ENCODE peak calls at places on chromosomes 4 and X, in eight cellular contexts. One of them, this sample, is unnamed.

GRCh38 chr4:36990108-36990872 is 254.3 kb upstream of the NWD2 start:
- DNase-seq in epithelial cell of proximal tubule: no peak
- DNase-seq in tibial artery: no peak
- DNase-seq in GM10248: no peak
- DNase-seq in cardiac muscle cell: no peak
- DNase-seq in choroid plexus epithelial cell: no peak
- DNase-seq in bronchial epithelial cell: no peak
- DNase-seq in osteocyte: no peak
- DNase-seq in this sample: no peak

GRCh38 chr4:110195561-110196205 is 2.7 kb downstream of the ELOVL6 start:
- DNase-seq in epithelial cell of proximal tubule: no peak
- DNase-seq in osteocyte: no peak
- DNase-seq in GM10248: peak; percentile 21
- DNase-seq in tibial artery: no peak
- DNase-seq in bronchial epithelial cell: peak; percentile 85
- DNase-seq in choroid plexus epithelial cell: peak; percentile 29
- DNase-seq in cardiac muscle cell: no peak
- DNase-seq in this sample: no peak

GRCh38 chr4:1082215-1083182 is 30.9 kb downstream of the RNF212 start:
- DNase-seq in epithelial cell of proximal tubule: peak; percentile 87
- DNase-seq in GM10248: no peak
- DNase-seq in bronchial epithelial cell: peak; percentile 98
- DNase-seq in cardiac muscle cell: peak; percentile 82
- DNase-seq in tibial artery: peak; percentile 72
- DNase-seq in osteocyte: no peak
- DNase-seq in choroid plexus epithelial cell: peak; percentile 69
- DNase-seq in this sample: no peak

GRCh38 chr4:167233523-167234387 is 539 bp downstream of the SPOCK3 start:
- DNase-seq in bronchial epithelial cell: peak; percentile 34
- DNase-seq in epithelial cell of proximal tubule: no peak
- DNase-seq in GM10248: peak; percentile 23
- DNase-seq in choroid plexus epithelial cell: peak; percentile 1
- DNase-seq in cardiac muscle cell: peak; percentile 8
- DNase-seq in osteocyte: no peak
- DNase-seq in tibial artery: no peak
- DNase-seq in this sample: no peak

GRCh38 chr4:19657856-19658255 is 593.8 kb upstream of the SLIT2 start:
- DNase-seq in bronchial epithelial cell: no peak
- DNase-seq in tibial artery: no peak
- DNase-seq in GM10248: no peak
- DNase-seq in cardiac muscle cell: peak; percentile 45
- DNase-seq in choroid plexus epithelial cell: no peak
- DNase-seq in osteocyte: no peak
- DNase-seq in epithelial cell of proximal tubule: no peak
- DNase-seq in this sample: no peak

GRCh38 chr4:138658518-138658917 is 357.1 kb upstream of the NOCT start:
- DNase-seq in tibial artery: no peak
- DNase-seq in epithelial cell of proximal tubule: no peak
- DNase-seq in cardiac muscle cell: no peak
- DNase-seq in osteocyte: no peak
- DNase-seq in GM10248: no peak
- DNase-seq in bronchial epithelial cell: no peak
- DNase-seq in choroid plexus epithelial cell: no peak
- DNase-seq in this sample: no peak

GRCh38 chr4:156038772-156039171 is 85.1 kb upstream of the CTSO start:
- DNase-seq in tibial artery: no peak
- DNase-seq in GM10248: no peak
- DNase-seq in bronchial epithelial cell: no peak
- DNase-seq in epithelial cell of proximal tubule: no peak
- DNase-seq in osteocyte: no peak
- DNase-seq in choroid plexus epithelial cell: no peak
- DNase-seq in cardiac muscle cell: no peak
- DNase-seq in this sample: no peak

GRCh38 chr4:153790962-153791551 is 2.2 kb upstream of the SFRP2 start:
- DNase-seq in epithelial cell of proximal tubule: no peak
- DNase-seq in osteocyte: no peak
- DNase-seq in bronchial epithelial cell: no peak
- DNase-seq in choroid plexus epithelial cell: peak; percentile 13
- DNase-seq in GM10248: peak; percentile 39
- DNase-seq in tibial artery: peak; percentile 55
- DNase-seq in cardiac muscle cell: peak; percentile 24
- DNase-seq in this sample: no peak

GRCh38 chrX:9681422-9681821 is 84.2 kb downstream of the GPR143 start:
- DNase-seq in choroid plexus epithelial cell: peak; percentile 76
- DNase-seq in cardiac muscle cell: peak; percentile 42
- DNase-seq in osteocyte: no peak
- DNase-seq in bronchial epithelial cell: peak; percentile 32
- DNase-seq in tibial artery: no peak
- DNase-seq in GM10248: no peak
- DNase-seq in epithelial cell of proximal tubule: peak; percentile 77
- DNase-seq in this sample: no peak

GRCh38 chr4:110629214-110629754 is 6.4 kb upstream of the PITX2 start:
- DNase-seq in bronchial epithelial cell: no peak
- DNase-seq in cardiac muscle cell: no peak
- DNase-seq in choroid plexus epithelial cell: no peak
- DNase-seq in epithelial cell of proximal tubule: no peak
- DNase-seq in tibial artery: no peak
- DNase-seq in osteocyte: no peak
- DNase-seq in GM10248: no peak
- DNase-seq in this sample: no peak

GRCh38 chr4:121272526-121272925 is 108.3 kb downstream of the QRFPR start:
- DNase-seq in GM10248: no peak
- DNase-seq in tibial artery: no peak
- DNase-seq in cardiac muscle cell: peak; percentile 68
- DNase-seq in choroid plexus epithelial cell: peak; percentile 84
- DNase-seq in bronchial epithelial cell: peak; percentile 95
- DNase-seq in epithelial cell of proximal tubule: no peak
- DNase-seq in osteocyte: no peak
- DNase-seq in this sample: no peak

GRCh38 chr4:76689079-76689817 is 208.7 kb downstream of the SOWAHB start:
- DNase-seq in choroid plexus epithelial cell: peak; percentile 20
- DNase-seq in tibial artery: peak; percentile 34
- DNase-seq in epithelial cell of proximal tubule: no peak
- DNase-seq in GM10248: peak; percentile 42
- DNase-seq in cardiac muscle cell: peak; percentile 48
- DNase-seq in osteocyte: no peak
- DNase-seq in bronchial epithelial cell: peak; percentile 57
- DNase-seq in this sample: no peak

GRCh38 chr4:6989331-6989923 is 53.7 kb upstream of the TADA2B start:
- DNase-seq in osteocyte: peak; percentile 77
- DNase-seq in bronchial epithelial cell: no peak
- DNase-seq in GM10248: no peak
- DNase-seq in cardiac muscle cell: no peak
- DNase-seq in epithelial cell of proximal tubule: no peak
- DNase-seq in tibial artery: no peak
- DNase-seq in choroid plexus epithelial cell: no peak
- DNase-seq in this sample: no peak

GRCh38 chrX:104122829-104123228 is 10.5 kb downstream of the ZCCHC18 start:
- DNase-seq in cardiac muscle cell: no peak
- DNase-seq in tibial artery: no peak
- DNase-seq in choroid plexus epithelial cell: no peak
- DNase-seq in epithelial cell of proximal tubule: no peak
- DNase-seq in GM10248: no peak
- DNase-seq in osteocyte: no peak
- DNase-seq in bronchial epithelial cell: no peak
- DNase-seq in this sample: no peak

GRCh38 chrX:136797787-136798186 is 17.1 kb upstream of the ARHGEF6 start:
- DNase-seq in choroid plexus epithelial cell: no peak
- DNase-seq in tibial artery: no peak
- DNase-seq in osteocyte: no peak
- DNase-seq in epithelial cell of proximal tubule: no peak
- DNase-seq in GM10248: no peak
- DNase-seq in bronchial epithelial cell: no peak
- DNase-seq in cardiac muscle cell: no peak
- DNase-seq in this sample: no peak

GRCh38 chr4:26074672-26075071 is 160.7 kb downstream of the SMIM20 start:
- DNase-seq in GM10248: peak; percentile 79
- DNase-seq in cardiac muscle cell: no peak
- DNase-seq in choroid plexus epithelial cell: no peak
- DNase-seq in bronchial epithelial cell: no peak
- DNase-seq in osteocyte: no peak
- DNase-seq in tibial artery: no peak
- DNase-seq in epithelial cell of proximal tubule: no peak
- DNase-seq in this sample: no peak

GRCh38 chrX:120224388-120224787 is 26.2 kb upstream of the ZBTB33 start:
- DNase-seq in epithelial cell of proximal tubule: no peak
- DNase-seq in choroid plexus epithelial cell: no peak
- DNase-seq in tibial artery: no peak
- DNase-seq in cardiac muscle cell: no peak
- DNase-seq in bronchial epithelial cell: no peak
- DNase-seq in GM10248: no peak
- DNase-seq in osteocyte: no peak
- DNase-seq in this sample: no peak

GRCh38 chr4:12924253-12924652 is 559.9 kb downstream of the RAB28 start:
- DNase-seq in tibial artery: no peak
- DNase-seq in bronchial epithelial cell: no peak
- DNase-seq in cardiac muscle cell: no peak
- DNase-seq in osteocyte: no peak
- DNase-seq in GM10248: no peak
- DNase-seq in choroid plexus epithelial cell: no peak
- DNase-seq in epithelial cell of proximal tubule: no peak
- DNase-seq in this sample: no peak

GRCh38 chr4:17781072-17781830 is at the start of gene FAM184B:
- DNase-seq in choroid plexus epithelial cell: no peak
- DNase-seq in cardiac muscle cell: peak; percentile 15
- DNase-seq in epithelial cell of proximal tubule: no peak
- DNase-seq in osteocyte: no peak
- DNase-seq in tibial artery: no peak
- DNase-seq in bronchial epithelial cell: no peak
- DNase-seq in GM10248: no peak
- DNase-seq in this sample: no peak

DNA sequence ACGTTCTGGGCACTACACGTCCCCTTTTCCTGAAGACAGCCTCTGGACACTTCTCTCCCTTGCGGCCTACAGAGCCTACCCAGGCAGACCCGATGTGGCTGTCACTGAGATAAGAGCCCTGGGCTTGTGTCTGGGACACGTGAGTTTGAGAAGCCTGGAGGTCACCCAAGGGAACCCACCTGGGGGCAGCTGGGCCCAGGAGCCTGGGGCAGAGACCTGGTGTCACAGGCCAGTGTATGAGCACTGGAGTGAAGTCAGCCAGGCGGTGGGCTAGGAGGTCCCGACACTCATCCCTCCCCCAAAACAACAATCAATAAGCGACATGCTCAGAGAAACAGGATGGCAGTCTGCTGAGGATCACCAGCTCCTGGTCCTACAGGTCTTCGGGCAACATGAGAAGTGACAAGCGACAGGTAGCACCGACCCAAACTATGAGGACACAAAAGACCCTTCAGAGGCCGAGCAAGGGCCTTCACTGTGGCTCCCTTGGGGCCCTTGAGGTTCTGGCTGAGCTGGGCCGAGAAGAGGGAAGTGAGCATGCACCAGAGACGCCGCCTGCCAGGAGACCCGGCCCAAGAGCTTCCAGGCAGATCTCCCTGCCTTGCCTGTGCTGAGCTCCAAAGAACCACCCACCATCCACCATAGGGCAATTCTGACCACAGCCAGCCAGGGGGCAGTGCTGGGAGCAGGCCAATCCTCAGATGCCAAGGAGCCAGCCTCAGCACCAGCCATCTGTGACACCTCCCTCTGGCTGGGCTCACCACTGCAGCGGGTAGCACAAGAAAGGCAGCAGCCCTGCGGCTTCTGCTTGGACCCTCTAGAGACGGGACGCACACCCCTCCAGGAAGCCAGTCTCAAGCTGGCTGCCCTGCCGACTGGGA is 11.0 kb upstream of the DUSP9 start:
- DNase-seq in GM10248: peak; percentile 26
- DNase-seq in bronchial epithelial cell: peak; percentile 28
- DNase-seq in cardiac muscle cell: no peak
- DNase-seq in choroid plexus epithelial cell: peak; percentile 16
- DNase-seq in tibial artery: no peak
- DNase-seq in osteocyte: no peak
- DNase-seq in epithelial cell of proximal tubule: no peak
- DNase-seq in this sample: no peak
- TF ChIP-seq CTCF in GM10248: peak; percentile 28
- TF ChIP-seq CTCF in bronchial epithelial cell: peak; percentile 49
- TF ChIP-seq CTCF in cardiac muscle cell: peak; percentile 37
- TF ChIP-seq CTCF in choroid plexus epithelial cell: peak; percentile 49
- TF ChIP-seq CTCF in tibial artery: no peak
- TF ChIP-seq CTCF in osteocyte: peak; percentile 47
- TF ChIP-seq CTCF in epithelial cell of proximal tubule: peak; percentile 67
- TF ChIP-seq CTCF in this sample: no peak

DNA sequence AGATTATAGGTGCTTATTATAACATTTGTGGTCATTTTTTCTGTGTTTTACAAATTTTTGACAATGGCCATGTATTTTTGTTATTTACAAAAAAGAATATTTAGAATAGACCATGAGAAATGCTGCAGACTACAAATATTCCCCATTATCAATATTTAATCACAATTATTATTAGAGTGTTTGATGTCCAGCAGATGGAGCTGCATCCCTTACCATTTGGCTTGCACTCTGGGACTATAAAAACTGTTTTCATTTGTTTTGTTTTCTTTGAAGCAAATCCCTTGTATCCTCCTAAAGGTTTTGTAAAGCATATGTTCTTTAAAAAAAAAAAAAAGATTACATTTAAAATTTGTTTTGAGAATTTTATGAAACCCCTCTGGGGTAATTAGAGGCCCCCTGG is 85.6 kb upstream of the CXorf66 start:
- DNase-seq in GM10248: no peak
- DNase-seq in bronchial epithelial cell: no peak
- DNase-seq in choroid plexus epithelial cell: peak; percentile 30
- DNase-seq in epithelial cell of proximal tubule: no peak
- DNase-seq in cardiac muscle cell: peak; percentile 8
- DNase-seq in osteocyte: no peak
- DNase-seq in tibial artery: no peak
- DNase-seq in this sample: no peak
- TF ChIP-seq CTCF in GM10248: peak; percentile 20
- TF ChIP-seq CTCF in bronchial epithelial cell: peak; percentile 34
- TF ChIP-seq CTCF in choroid plexus epithelial cell: peak; percentile 51
- TF ChIP-seq CTCF in epithelial cell of proximal tubule: peak; percentile 48
- TF ChIP-seq CTCF in cardiac muscle cell: peak; percentile 24
- TF ChIP-seq CTCF in osteocyte: peak; percentile 47
- TF ChIP-seq CTCF in tibial artery: no peak
- TF ChIP-seq CTCF in this sample: no peak

GRCh38 chr4:45453258-45453841 is 670.5 kb downstream of the GABRG1 start:
- DNase-seq in bronchial epithelial cell: peak; percentile 25
- DNase-seq in cardiac muscle cell: peak; percentile 37
- DNase-seq in osteocyte: no peak
- DNase-seq in GM10248: peak; percentile 22
- DNase-seq in choroid plexus epithelial cell: peak; percentile 39
- DNase-seq in epithelial cell of proximal tubule: peak; percentile 6
- DNase-seq in tibial artery: no peak
- DNase-seq in this sample: no peak
- TF ChIP-seq CTCF in bronchial epithelial cell: peak; percentile 39
- TF ChIP-seq CTCF in cardiac muscle cell: peak; percentile 57
- TF ChIP-seq CTCF in osteocyte: peak; percentile 37
- TF ChIP-seq CTCF in GM10248: peak; percentile 42
- TF ChIP-seq CTCF in choroid plexus epithelial cell: peak; percentile 42
- TF ChIP-seq CTCF in epithelial cell of proximal tubule: peak; percentile 80
- TF ChIP-seq CTCF in tibial artery: no peak
- TF ChIP-seq CTCF in this sample: no peak

DNA sequence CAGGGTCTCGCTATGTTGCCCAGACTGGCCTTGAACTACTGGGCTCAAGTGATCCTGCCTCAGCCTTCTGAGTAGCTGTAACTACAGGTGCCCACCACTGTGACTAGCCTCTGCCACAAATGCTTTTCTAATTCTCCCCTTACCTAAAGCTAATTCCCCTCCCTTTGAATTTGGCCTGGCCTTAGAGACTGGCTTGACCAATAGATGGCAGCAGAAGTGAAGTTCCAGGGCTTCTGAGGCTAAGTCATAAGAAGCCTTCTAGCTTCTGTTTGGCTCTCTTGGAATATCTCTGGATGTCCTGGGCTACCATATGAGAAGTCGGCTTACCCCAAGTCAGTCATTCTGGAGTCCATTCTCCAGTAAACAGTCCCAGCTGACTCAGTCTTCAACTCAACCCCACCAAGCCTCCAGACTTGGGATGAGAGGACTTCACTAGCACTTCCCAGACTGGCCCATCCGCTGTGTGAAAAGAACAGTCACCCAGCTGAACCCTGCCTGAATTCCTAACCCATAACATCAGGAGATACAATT is 61.0 kb downstream of the HPRT1 start:
- DNase-seq in osteocyte: no peak
- DNase-seq in choroid plexus epithelial cell: peak; percentile 81
- DNase-seq in epithelial cell of proximal tubule: no peak
- DNase-seq in GM10248: peak; percentile 42
- DNase-seq in bronchial epithelial cell: peak; percentile 54
- DNase-seq in tibial artery: no peak
- DNase-seq in cardiac muscle cell: peak; percentile 80
- DNase-seq in this sample: no peak
- TF ChIP-seq CTCF in osteocyte: peak; percentile 77
- TF ChIP-seq CTCF in choroid plexus epithelial cell: peak; percentile 81
- TF ChIP-seq CTCF in epithelial cell of proximal tubule: peak; percentile 71
- TF ChIP-seq CTCF in GM10248: peak; percentile 51
- TF ChIP-seq CTCF in bronchial epithelial cell: peak; percentile 58
- TF ChIP-seq CTCF in tibial artery: peak; percentile 40
- TF ChIP-seq CTCF in cardiac muscle cell: peak; percentile 58
- TF ChIP-seq CTCF in this sample: no peak

This sample was measured in coronary artery.